ENCODE peak calls at places on chromosome 22, in ten cellular contexts. E, A, V, D, W, T, B, F, N and P are unnamed samples.

GRCh38 chr22:50399751-50400331 is 56.7 kb downstream of the PPP6R2 start:
- DNase-seq in D (peak; percentile 4), B (peak; percentile 31), V (no peak), T (peak; percentile 23), W (peak; percentile 31), N (no peak), E (no peak), A (no peak), F (peak; percentile 63), P (peak; percentile 31)

GRCh38 chr22:24200616-24201212 is 19.4 kb downstream of the SUSD2 start:
- DNase-seq in V (no peak), T (peak; percentile 76), B (no peak), D (no peak), N (no peak), E (no peak), F (no peak), W (peak; percentile 64), A (no peak), P (peak; percentile 88)

GRCh38 chr22:17268501-17269223 is 49.4 kb upstream of the ADA2 start:
- DNase-seq in D (no peak), B (no peak), V (no peak), F (no peak), T (no peak), E (no peak), W (no peak), A (no peak), N (no peak), P (no peak)

GRCh38 chr22:21632237-21632895 is at the start of gene CCDC116:
- DNase-seq in A (no peak), D (peak; percentile 92), N (no peak), B (peak; percentile 70), T (no peak), V (peak; percentile 50), F (peak; percentile 70), W (no peak), E (no peak), P (no peak)

GRCh38 chr22:45534339-45535192 is 31.9 kb downstream of the FBLN1 start:
- DNase-seq in D (peak; percentile 88), B (no peak), A (peak; percentile 85), V (no peak), E (no peak), N (no peak), F (no peak), W (peak; percentile 59), T (no peak), P (no peak)

GRCh38 chr22:50726643-50727340 is 11.2 kb upstream of the ACR start:
- DNase-seq in B (no peak), A (no peak), E (no peak), F (peak; percentile 41), N (peak; percentile 2), V (no peak), W (no peak), T (no peak), D (no peak), P (no peak)

GRCh38 chr22:35782504-35782903 is 64.8 kb downstream of the APOL5 start:
- DNase-seq in T (no peak), V (no peak), F (no peak), A (no peak), B (no peak), W (no peak), E (no peak), N (no peak), D (no peak), P (no peak)

GRCh38 chr22:36360871-36361383 is 26.8 kb downstream of the MYH9 start:
- DNase-seq in E (no peak), B (no peak), N (no peak), T (peak; percentile 68), V (no peak), A (no peak), D (no peak), W (no peak), F (no peak), P (peak; percentile 50)

GRCh38 chr22:41127447-41127846 is 35.1 kb downstream of the EP300 start:
- DNase-seq in E (no peak), V (no peak), W (no peak), F (peak; percentile 69), T (no peak), N (no peak), B (no peak), A (no peak), D (no peak), P (no peak)

GRCh38 chr22:32649515-32650200 is 151.8 kb upstream of the TIMP3 start:
- DNase-seq in B (peak; percentile 12), E (no peak), T (no peak), A (no peak), D (no peak), V (no peak), N (no peak), F (no peak), W (peak; percentile 89), P (no peak)

GRCh38 chr22:30919973-30920372 is 48.6 kb downstream of the MORC2 start:
- DNase-seq in F (no peak), D (no peak), W (no peak), A (no peak), N (no peak), V (no peak), T (no peak), E (no peak), B (no peak), P (no peak)

GRCh38 chr22:43197271-43197941 is 10.5 kb upstream of the TTLL12 start:
- DNase-seq in F (no peak), W (no peak), T (peak; percentile 21), B (no peak), E (no peak), A (no peak), D (no peak), N (no peak), V (no peak), P (no peak)

GRCh38 chr22:48254311-48254873 is 1491.9 kb downstream of the TBC1D22A start:
- DNase-seq in T (no peak), V (no peak), W (no peak), N (no peak), D (no peak), A (peak; percentile 59), F (no peak), E (no peak), B (no peak), P (no peak)

GRCh38 chr22:43239102-43239875 is 52.4 kb upstream of the TTLL12 start:
- DNase-seq in A (peak; percentile 62), D (no peak), E (no peak), T (no peak), W (peak; percentile 17), N (peak; percentile 34), F (no peak), B (no peak), V (no peak), P (no peak)

GRCh38 chr22:37634505-37635002 is 4.9 kb upstream of the SH3BP1 start:
- DNase-seq in B (no peak), V (no peak), N (no peak), W (no peak), A (no peak), E (no peak), F (no peak), T (peak; percentile 24), D (no peak), P (no peak)

GRCh38 chr22:50192825-50193204 is 7.1 kb downstream of the TRABD start:
- DNase-seq in D (no peak), N (no peak), T (no peak), A (no peak), B (no peak), E (no peak), W (no peak), F (no peak), V (no peak), P (no peak)

GRCh38 chr22:32754413-32755041 is 47.0 kb upstream of the TIMP3 start:
- DNase-seq in A (no peak), T (peak; percentile 66), E (no peak), D (no peak), B (no peak), W (peak; percentile 76), V (no peak), N (peak; percentile 60), F (no peak), P (no peak)

GRCh38 chr22:47013861-47014635 is 251.6 kb downstream of the TBC1D22A start:
- DNase-seq in E (no peak), T (no peak), A (no peak), F (no peak), N (no peak), W (no peak), B (no peak), V (no peak), D (no peak), P (no peak)

GRCh38 chr22:42439021-42439420 is 6.8 kb upstream of the NFAM1 start:
- DNase-seq in E (no peak), N (no peak), F (no peak), T (no peak), A (no peak), V (no peak), B (no peak), W (no peak), D (no peak), P (no peak)

GRCh38 chr22:50256258-50256862 is 5.1 kb downstream of the MAPK12 start:
- DNase-seq in F (no peak), W (no peak), T (no peak), B (no peak), E (no peak), D (no peak), N (no peak), A (no peak), V (no peak), P (no peak)

GRCh38 chr22:27397948-27398330 is 403.6 kb downstream of the MN1 start:
- DNase-seq in A (no peak), N (peak; percentile 81), V (no peak), B (no peak), F (peak; percentile 53), W (peak; percentile 47), T (no peak), E (no peak), D (no peak), P (no peak)

GRCh38 chr22:37526376-37526775 is 7.2 kb upstream of the CARD10 start:
- DNase-seq in W (peak; percentile 77), A (no peak), F (no peak), N (no peak), B (no peak), V (no peak), D (no peak), E (no peak), T (peak; percentile 38), P (peak; percentile 31)

GRCh38 chr22:17871726-17872458 is 97.6 kb upstream of the BID start:
- DNase-seq in N (peak; percentile 51), A (no peak), D (no peak), B (no peak), T (no peak), E (no peak), W (no peak), F (no peak), V (no peak), P (no peak)

GRCh38 chr22:50184004-50184461 is 1.7 kb upstream of the TRABD start:
- DNase-seq in N (peak; percentile 82), F (peak; percentile 91), T (peak; percentile 67), W (peak; percentile 46), V (no peak), A (no peak), E (no peak), D (no peak), B (no peak), P (no peak)

GRCh38 chr22:29979645-29980303 is 96.8 kb downstream of the MTMR3 start:
- DNase-seq in N (no peak), D (no peak), F (no peak), T (peak; percentile 29), W (no peak), A (no peak), E (no peak), B (no peak), V (no peak), P (no peak)

GRCh38 chr22:41672780-41673509 is 15.7 kb downstream of the SNU13 start:
- DNase-seq in A (no peak), F (no peak), V (no peak), N (no peak), E (no peak), B (no peak), W (no peak), T (no peak), D (no peak), P (peak; percentile 32)

GRCh38 chr22:50271519-50271970 is 1.4 kb upstream of the MAPK11 start:
- DNase-seq in N (peak; percentile 71), F (no peak), D (peak; percentile 16), A (peak; percentile 30), T (peak; percentile 83), E (no peak), V (no peak), W (peak; percentile 35), B (peak; percentile 76), P (no peak)

GRCh38 chr22:37410174-37411055 is 16.9 kb downstream of the ELFN2 start:
- DNase-seq in T (no peak), A (no peak), E (no peak), D (no peak), F (peak; percentile 74), W (no peak), V (no peak), N (no peak), B (no peak), P (no peak)